ENCODE peak calls at places on chromosomes 7 and 10, in five cellular contexts. One of them, this sample, is unnamed.
A peak's percentile ranks its signal among the peaks of the same experiment; 100 is the strongest.

GRCh38 chr7:95525503-95525902 is 39.8 kb downstream of the ASB4 start:
- DNase-seq in prostate gland: no peak
- DNase-seq in NB4: no peak
- DNase-seq in heart left ventricle: no peak
- DNase-seq in IMR-90: no peak
- DNase-seq in this sample: no peak

GRCh38 chr10:62384447-62385081 is 10.4 kb downstream of the ZNF365 start:
- DNase-seq in IMR-90: no peak
- DNase-seq in NB4: no peak
- DNase-seq in heart left ventricle: no peak
- DNase-seq in prostate gland: no peak
- DNase-seq in this sample: no peak

GRCh38 chr7:48806731-48807130 is 117.6 kb upstream of the CDC14C start:
- DNase-seq in prostate gland: no peak
- DNase-seq in heart left ventricle: no peak
- DNase-seq in NB4: no peak
- DNase-seq in IMR-90: no peak
- DNase-seq in this sample: no peak

GRCh38 chr7:102211590-102212550 is 74.8 kb upstream of the SH2B2 start:
- DNase-seq in NB4: no peak
- DNase-seq in heart left ventricle: no peak
- DNase-seq in prostate gland: no peak
- DNase-seq in IMR-90: no peak
- DNase-seq in this sample: no peak

GRCh38 chr10:49296382-49296781 is 2.6 kb upstream of the C10orf71 start:
- DNase-seq in prostate gland: no peak
- DNase-seq in IMR-90: no peak
- DNase-seq in heart left ventricle: no peak
- DNase-seq in NB4: no peak
- DNase-seq in this sample: no peak

GRCh38 chr10:123044391-123044790 is 35.6 kb downstream of the ACADSB start:
- DNase-seq in IMR-90: peak; percentile 5
- DNase-seq in prostate gland: no peak
- DNase-seq in NB4: peak; percentile 49
- DNase-seq in heart left ventricle: no peak
- DNase-seq in this sample: no peak

GRCh38 chr7:139570119-139570518 is 46.6 kb downstream of the CLEC2L start:
- DNase-seq in NB4: no peak
- DNase-seq in prostate gland: no peak
- DNase-seq in heart left ventricle: peak; percentile 9
- DNase-seq in IMR-90: no peak
- DNase-seq in this sample: no peak

GRCh38 chr10:11017575-11018425 is at the start of gene CELF2:
- DNase-seq in heart left ventricle: peak; percentile 81
- DNase-seq in prostate gland: peak; percentile 45
- DNase-seq in IMR-90: no peak
- DNase-seq in NB4: no peak
- DNase-seq in this sample: no peak

GRCh38 chr10:124719213-124719851 is 24.8 kb downstream of the FAM53B start:
- DNase-seq in heart left ventricle: peak; percentile 75
- DNase-seq in NB4: peak; percentile 68
- DNase-seq in IMR-90: peak; percentile 52
- DNase-seq in prostate gland: peak; percentile 65
- DNase-seq in this sample: peak; percentile 81

GRCh38 chr7:1558841-1559625 is 3.0 kb upstream of the TMEM184A start:
- DNase-seq in NB4: no peak
- DNase-seq in heart left ventricle: no peak
- DNase-seq in prostate gland: peak; percentile 91
- DNase-seq in IMR-90: no peak
- DNase-seq in this sample: no peak

GRCh38 chr10:62811159-62811875 is 4.8 kb downstream of the EGR2 start:
- DNase-seq in prostate gland: no peak
- DNase-seq in heart left ventricle: no peak
- DNase-seq in IMR-90: no peak
- DNase-seq in NB4: no peak
- DNase-seq in this sample: no peak

GRCh38 chr7:157687845-157688244 is 351.0 kb downstream of the DNAJB6 start:
- DNase-seq in prostate gland: no peak
- DNase-seq in IMR-90: no peak
- DNase-seq in heart left ventricle: no peak
- DNase-seq in NB4: no peak
- DNase-seq in this sample: no peak

DNA sequence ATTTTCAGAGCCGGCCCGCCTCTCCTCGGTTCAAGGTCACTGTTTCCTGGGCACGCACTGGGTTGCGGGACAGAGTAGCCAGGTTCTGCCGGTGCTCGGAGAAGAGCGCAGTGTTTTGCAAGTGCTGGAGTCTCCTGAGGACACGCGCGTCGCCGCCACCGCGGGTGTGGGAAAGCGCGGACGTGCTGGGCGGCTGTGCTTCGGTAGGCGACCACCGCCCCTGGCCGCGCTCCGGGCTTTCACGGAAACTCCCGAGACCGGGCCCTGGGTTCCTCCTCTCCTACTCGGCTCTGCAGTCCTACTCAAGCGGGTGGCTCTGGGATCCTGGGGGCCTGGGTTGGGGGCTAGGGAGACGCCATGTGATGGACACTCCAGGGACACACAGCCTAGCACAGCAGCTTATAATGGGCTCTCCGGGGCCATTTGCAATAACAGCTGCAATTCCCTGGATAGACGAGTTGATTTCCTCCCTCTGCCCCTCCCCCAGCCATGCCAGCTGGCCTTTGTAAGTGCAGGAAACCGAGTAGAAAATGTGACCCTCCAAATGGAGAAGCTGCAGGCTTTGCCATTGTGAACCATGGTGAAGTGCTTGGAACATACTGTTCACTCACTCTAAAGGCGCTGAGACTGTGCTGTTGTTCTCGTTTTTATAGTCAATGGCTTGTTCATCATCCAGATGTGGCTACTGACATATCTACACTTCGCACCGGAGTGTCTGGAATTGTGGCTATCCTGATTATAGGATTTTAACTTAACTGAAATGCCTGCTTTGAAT is 2.1 kb downstream of the FRAT1 start:
- DNase-seq in prostate gland: no peak
- DNase-seq in NB4: peak; percentile 62
- DNase-seq in IMR-90: no peak
- DNase-seq in heart left ventricle: peak; percentile 32
- DNase-seq in this sample: peak; percentile 57
- TF ChIP-seq POLR2A in prostate gland: no peak
- TF ChIP-seq POLR2A in NB4: no peak
- TF ChIP-seq POLR2A in IMR-90: no peak
- TF ChIP-seq POLR2A in heart left ventricle: no peak
- TF ChIP-seq POLR2A in this sample: no peak

GRCh38 chr7:128874140-128875031 is 11.7 kb downstream of the ATP6V1F start:
- DNase-seq in NB4: no peak
- DNase-seq in heart left ventricle: no peak
- DNase-seq in prostate gland: no peak
- DNase-seq in IMR-90: no peak
- DNase-seq in this sample: no peak
- TF ChIP-seq POLR2A in NB4: no peak
- TF ChIP-seq POLR2A in heart left ventricle: no peak
- TF ChIP-seq POLR2A in prostate gland: no peak
- TF ChIP-seq POLR2A in IMR-90: no peak
- TF ChIP-seq POLR2A in this sample: no peak

GRCh38 chr10:97676770-97677581 is 10.1 kb downstream of the AVPI1 start:
- DNase-seq in heart left ventricle: no peak
- DNase-seq in prostate gland: no peak
- DNase-seq in IMR-90: peak; percentile 63
- DNase-seq in NB4: peak; percentile 74
- DNase-seq in this sample: no peak
- TF ChIP-seq POLR2A in heart left ventricle: no peak
- TF ChIP-seq POLR2A in prostate gland: no peak
- TF ChIP-seq POLR2A in IMR-90: no peak
- TF ChIP-seq POLR2A in NB4: no peak
- TF ChIP-seq POLR2A in this sample: no peak

GRCh38 chr10:27240212-27240890 is at the start of gene ACBD5:
- DNase-seq in prostate gland: peak; percentile 82
- DNase-seq in NB4: peak; percentile 87
- DNase-seq in heart left ventricle: peak; percentile 88
- DNase-seq in IMR-90: peak; percentile 72
- DNase-seq in this sample: peak; percentile 96
- TF ChIP-seq POLR2A in prostate gland: no peak
- TF ChIP-seq POLR2A in NB4: no peak
- TF ChIP-seq POLR2A in heart left ventricle: no peak
- TF ChIP-seq POLR2A in IMR-90: no peak
- TF ChIP-seq POLR2A in this sample: peak; percentile 97

DNA sequence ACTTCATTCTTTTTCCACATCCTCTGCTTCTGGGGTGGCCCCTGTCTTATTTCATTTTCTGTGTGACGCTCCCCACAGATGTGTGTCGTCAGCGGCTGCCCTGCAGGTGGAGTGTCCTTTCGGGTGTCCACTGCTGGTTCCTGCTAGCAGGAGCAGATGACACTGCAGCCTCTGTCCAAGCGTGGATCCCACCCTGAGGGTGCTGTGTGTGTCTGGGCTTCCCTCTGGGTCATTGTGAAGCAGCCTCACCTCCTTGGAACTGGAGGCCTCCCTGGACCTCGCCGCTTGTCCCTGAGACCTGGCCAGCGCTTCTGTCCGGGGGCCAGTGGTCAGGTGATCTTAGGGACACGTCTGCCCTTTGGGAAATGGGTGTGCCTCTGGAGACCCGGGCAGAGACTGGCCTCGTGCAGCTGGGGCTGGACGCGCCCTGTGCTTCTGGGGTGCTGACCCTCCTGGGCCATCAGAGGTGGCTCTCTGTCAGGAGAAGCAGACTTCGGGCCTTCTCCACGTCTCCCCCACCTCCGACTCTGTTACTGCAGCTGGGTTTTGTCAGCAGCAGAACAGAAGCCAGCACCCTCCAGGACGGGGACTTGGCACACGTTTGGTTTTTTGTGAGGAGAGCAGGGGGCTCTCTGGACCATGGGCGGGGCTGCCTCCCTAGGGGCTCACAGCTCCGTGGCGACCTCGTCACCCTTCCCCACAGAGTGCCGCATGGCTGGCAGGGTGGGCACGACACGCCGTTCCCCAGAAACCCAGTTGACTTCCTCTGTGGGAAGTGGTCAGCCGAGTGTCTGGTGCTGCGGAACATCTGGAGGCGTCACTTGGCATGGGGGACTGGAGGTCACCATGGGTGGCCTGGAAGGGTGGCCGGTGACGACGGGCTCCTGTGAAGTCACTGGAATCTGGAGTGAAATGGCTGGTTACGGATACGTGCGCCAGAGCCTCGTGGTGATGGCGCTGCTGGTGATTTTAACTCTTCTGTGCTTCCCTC is 48.4 kb downstream of the INPP5A start:
- DNase-seq in NB4: peak; percentile 41
- DNase-seq in heart left ventricle: no peak
- DNase-seq in IMR-90: no peak
- DNase-seq in prostate gland: no peak
- DNase-seq in this sample: peak; percentile 57
- TF ChIP-seq POLR2A in NB4: no peak
- TF ChIP-seq POLR2A in heart left ventricle: no peak
- TF ChIP-seq POLR2A in IMR-90: no peak
- TF ChIP-seq POLR2A in prostate gland: no peak
- TF ChIP-seq POLR2A in this sample: no peak

DNA sequence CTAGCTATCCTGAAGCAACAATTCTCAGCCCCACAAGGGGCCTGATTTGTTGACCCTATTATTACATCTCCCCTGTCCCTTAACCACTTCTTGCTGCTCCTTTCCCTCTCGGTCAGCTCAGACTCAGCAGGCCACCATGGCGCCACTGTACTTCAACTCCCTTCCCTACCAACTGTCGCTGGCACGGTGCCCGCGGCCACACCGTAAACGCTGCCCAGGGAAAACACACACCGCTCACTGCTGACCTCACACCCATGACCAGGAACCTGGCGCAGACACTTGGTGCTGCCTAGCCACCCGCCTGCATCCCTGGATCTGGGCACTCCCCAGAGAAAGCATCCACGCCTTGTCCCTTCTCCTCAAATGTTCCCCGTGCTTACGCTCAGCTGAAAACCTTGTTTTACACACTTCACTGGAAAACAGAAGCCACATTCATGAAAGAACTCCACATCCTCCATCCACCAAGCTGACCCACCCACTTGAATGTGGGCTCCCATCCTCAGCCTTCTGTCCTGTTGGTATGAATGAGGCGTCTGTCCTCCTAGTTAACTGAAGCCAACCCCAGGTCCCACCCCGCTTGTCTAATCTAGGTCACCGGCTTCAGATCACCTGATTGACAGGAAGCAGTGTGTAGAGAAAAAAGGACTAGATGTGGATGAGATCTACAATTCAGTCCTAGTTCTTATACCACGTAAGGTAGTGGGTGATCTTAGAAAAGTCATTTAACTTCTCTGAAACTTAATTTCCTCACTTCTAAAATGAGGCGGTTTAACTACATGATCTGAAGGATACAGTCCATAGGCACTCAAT is 28.5 kb upstream of the CRYGN start:
- DNase-seq in prostate gland: no peak
- DNase-seq in IMR-90: no peak
- DNase-seq in heart left ventricle: no peak
- DNase-seq in NB4: no peak
- DNase-seq in this sample: peak; percentile 52
- TF ChIP-seq POLR2A in prostate gland: no peak
- TF ChIP-seq POLR2A in IMR-90: no peak
- TF ChIP-seq POLR2A in heart left ventricle: no peak
- TF ChIP-seq POLR2A in NB4: no peak
- TF ChIP-seq POLR2A in this sample: no peak

GRCh38 chr10:6194291-6194690 is 8.4 kb upstream of the PFKFB3 start:
- DNase-seq in heart left ventricle: no peak
- DNase-seq in IMR-90: no peak
- DNase-seq in NB4: no peak
- DNase-seq in prostate gland: no peak
- DNase-seq in this sample: no peak
- TF ChIP-seq POLR2A in heart left ventricle: no peak
- TF ChIP-seq POLR2A in IMR-90: no peak
- TF ChIP-seq POLR2A in NB4: no peak
- TF ChIP-seq POLR2A in prostate gland: no peak
- TF ChIP-seq POLR2A in this sample: no peak